ENCODE peak calls at places on chromosomes 11 and 22, in nine cellular contexts. E, V, P, L, W, X, F, J and N are unnamed samples. For H3K27me3, the result is how much of the 10 kb centered on the place peaks cover.

GRCh38 chr11:119615003-119615878 is 113.8 kb downstream of the NECTIN1 start:
- DNase-seq in E (no peak), V (peak), P (peak), L (no peak), W (peak), X (no peak), F (peak), J (no peak), N (no peak)

GRCh38 chr22:21695432-21696085 is 29.7 kb downstream of the PPIL2 start:
- DNase-seq in E (no peak), V (no peak), P (no peak), L (no peak), W (no peak), X (no peak), F (no peak), J (no peak), N (no peak)

GRCh38 chr11:65786786-65787636 is at the start of gene OVOL1:
- DNase-seq in E (peak), V (no peak), P (peak), L (no peak), W (peak), X (peak), F (no peak), J (no peak), N (peak)

GRCh38 chr11:17443423-17443822 is 33.2 kb downstream of the ABCC8 start:
- DNase-seq in E (no peak), V (no peak), P (no peak), L (no peak), W (no peak), X (no peak), F (no peak), J (no peak), N (no peak)

GRCh38 chr11:8814923-8815240 is 96.1 kb upstream of the AKIP1 start:
- DNase-seq in E (no peak), V (no peak), P (no peak), L (no peak), W (no peak), X (no peak), F (no peak), J (no peak), N (no peak)

GRCh38 chr22:46902436-46902835 is 140.0 kb downstream of the TBC1D22A start:
- DNase-seq in E (no peak), V (no peak), P (no peak), L (no peak), W (no peak), X (no peak), F (no peak), J (no peak), N (peak)

GRCh38 chr11:126079640-126080205 is 17.1 kb upstream of the CDON start:
- DNase-seq in E (no peak), V (no peak), P (no peak), L (no peak), W (no peak), X (no peak), F (peak), J (no peak), N (no peak)

GRCh38 chr22:50739894-50740293 is 1.9 kb downstream of the ACR start:
- DNase-seq in E (no peak), V (no peak), P (no peak), L (no peak), W (peak), X (no peak), F (no peak), J (no peak), N (peak)

GRCh38 chr11:128908391-128909246 is 17.5 kb downstream of the KCNJ5 start:
- DNase-seq in E (peak), V (no peak), P (peak), L (peak), W (peak), X (no peak), F (no peak), J (no peak), N (peak)

GRCh38 chr22:48838846-48839730 is 988.6 kb downstream of the BRD1 start:
- DNase-seq in E (no peak), V (no peak), P (no peak), L (no peak), W (no peak), X (no peak), F (no peak), J (no peak), N (no peak)

GRCh38 chr22:45455212-45455611 is 41.7 kb downstream of the RIBC2 start:
- DNase-seq in E (no peak), V (no peak), P (no peak), L (no peak), W (no peak), X (no peak), F (no peak), J (no peak), N (no peak)

GRCh38 chr11:126403039-126403438 is 47.6 kb downstream of the ST3GAL4 start:
- DNase-seq in E (peak), V (no peak), P (no peak), L (no peak), W (no peak), X (no peak), F (no peak), J (no peak), N (no peak)

DNA sequence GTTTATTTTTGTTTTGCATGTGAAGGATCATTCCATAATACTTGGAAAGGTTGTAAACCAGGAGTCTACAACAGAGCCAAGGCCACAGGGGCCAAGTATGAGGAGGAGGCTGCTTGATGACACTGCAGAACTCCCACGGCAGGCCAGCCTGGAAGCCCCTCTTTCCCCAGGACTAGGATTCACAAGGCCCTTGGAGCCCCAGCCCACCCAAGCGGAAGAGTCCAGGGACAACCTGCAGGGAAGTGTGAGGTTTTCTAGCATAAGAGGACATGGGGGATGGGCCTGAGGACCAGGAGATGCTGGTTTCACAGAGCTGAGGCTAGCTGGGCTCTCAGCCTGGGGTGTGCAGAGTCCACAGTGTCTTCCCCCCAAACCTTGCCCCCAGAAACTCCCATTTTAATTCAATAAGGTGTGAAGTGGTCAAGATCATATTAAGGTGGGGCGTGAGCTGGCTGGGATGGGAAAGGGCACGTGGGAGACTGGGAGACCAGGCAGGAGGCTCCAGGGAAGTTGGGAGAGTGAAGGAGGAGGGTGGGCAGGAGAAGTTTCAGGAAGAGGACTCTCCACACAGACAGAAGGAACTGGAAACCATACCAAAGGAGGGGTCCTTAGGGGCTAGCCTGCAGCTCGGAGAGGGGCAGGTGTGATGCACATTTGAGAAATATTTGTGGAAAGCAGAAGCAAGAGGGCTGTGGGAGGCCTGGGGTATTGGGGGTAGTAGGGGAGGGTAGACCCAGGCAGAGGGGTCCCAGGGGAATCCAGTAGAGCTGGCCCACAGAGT is 12.4 kb downstream of the GNAZ start:
- DNase-seq in E (no peak), V (no peak), P (no peak), L (no peak), W (no peak), X (no peak), F (no peak), J (peak), N (no peak)
- H3K27me3 ChIP-seq in E (under half), V (under half), P (under half), L (under half), W (under half), X (under half), F (under half), J (half or more), N (under half)

GRCh38 chr11:86737752-86738151 is 62.6 kb upstream of the PRSS23 start:
- DNase-seq in E (no peak), V (no peak), P (no peak), L (no peak), W (no peak), X (no peak), F (no peak), J (no peak), N (no peak)
- TF ChIP-seq POLR2AphosphoS5 in E (no peak), V (no peak), P (no peak), L (peak), W (no peak), X (no peak), F (no peak), J (no peak), N (no peak)

DNA sequence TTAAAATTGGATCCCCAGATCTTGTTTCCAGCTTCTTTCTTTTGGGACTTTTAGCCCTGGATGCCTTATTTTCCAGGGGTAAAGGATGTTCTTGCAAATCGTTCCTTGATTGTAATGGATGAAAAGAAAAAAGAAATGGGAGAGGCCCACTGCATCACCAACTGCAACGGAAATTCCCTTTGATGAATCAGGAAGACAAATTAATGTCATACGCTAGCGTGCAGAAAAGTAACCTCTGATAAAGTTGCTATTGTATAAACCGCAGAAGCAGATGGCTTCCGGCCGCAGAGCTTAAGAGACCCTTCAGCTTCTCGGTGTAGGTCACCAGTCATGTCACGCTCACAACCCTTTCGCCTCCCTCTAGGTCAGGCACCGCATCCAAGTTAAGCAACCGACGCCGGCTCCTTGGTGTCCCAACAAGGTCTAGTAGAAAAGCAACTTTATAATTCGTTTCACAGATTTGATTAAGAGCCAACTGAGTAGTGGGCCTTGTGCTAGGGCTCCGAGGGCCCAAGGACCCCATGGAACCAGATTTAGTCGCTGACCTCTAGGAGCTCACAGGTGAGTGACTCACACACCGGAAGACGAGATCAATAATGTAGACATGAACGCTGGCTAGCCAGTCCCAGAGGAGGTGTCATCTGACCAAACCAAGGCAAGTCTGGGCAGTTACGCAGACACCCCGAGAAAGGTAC is 1.3 kb upstream of the ZFP91 start:
- DNase-seq in E (peak), V (peak), P (no peak), L (peak), W (peak), X (peak), F (peak), J (no peak), N (peak)
- TF ChIP-seq POLR2A in E (peak), V (peak), P (peak), L (peak), W (peak), X (peak), F (peak), J (peak), N (peak)

DNA sequence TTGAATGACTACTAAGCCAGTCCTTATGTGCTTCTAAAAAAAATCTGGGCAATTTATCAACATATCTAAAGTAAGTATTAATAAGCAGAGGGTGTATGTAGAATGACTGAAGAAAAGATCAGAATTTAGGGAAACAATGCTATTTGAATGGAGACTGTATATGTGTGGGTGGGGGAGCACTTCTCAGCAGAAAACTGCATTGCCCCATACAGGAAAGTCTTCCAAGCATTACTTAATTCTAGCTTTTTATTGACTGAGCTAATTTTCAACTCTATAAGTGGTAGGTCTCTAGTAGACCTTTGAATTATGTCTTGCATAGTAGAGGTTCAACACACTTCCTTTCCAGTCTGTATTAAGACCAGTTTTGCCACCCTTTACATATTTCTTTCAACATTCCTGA is 41.7 kb downstream of the CASP12 start:
- DNase-seq in E (no peak), V (no peak), P (no peak), L (no peak), W (no peak), X (no peak), F (no peak), J (no peak), N (no peak)
- H3K27me3 ChIP-seq in E (under half), V (under half), P (under half), L (under half), W (under half), X (under half), F (under half), J (under half), N (under half)

DNA sequence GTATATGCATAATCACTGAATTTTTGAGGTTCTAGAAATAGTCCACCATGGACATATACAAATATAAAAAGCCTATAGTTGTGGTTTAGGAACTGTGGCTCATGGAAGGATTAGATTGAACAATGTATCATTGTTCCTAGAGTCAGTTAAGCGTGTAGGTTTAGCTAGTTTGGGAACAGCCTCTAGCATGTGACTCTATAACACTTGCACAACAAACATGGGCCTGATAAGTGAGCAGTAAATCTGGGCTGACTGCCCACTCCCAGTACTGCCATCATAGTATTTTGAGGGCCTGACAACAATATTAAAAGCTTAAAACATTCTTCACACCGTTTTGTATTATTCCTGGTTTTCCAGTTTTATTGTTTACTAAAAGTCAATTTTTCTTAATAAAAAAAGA is 47.0 kb downstream of the YAP1 start:
- DNase-seq in E (peak), V (no peak), P (no peak), L (peak), W (peak), X (no peak), F (peak), J (no peak), N (peak)
- TF ChIP-seq POLR2AphosphoS5 in E (peak), V (no peak), P (no peak), L (no peak), W (no peak), X (no peak), F (no peak), J (no peak), N (peak)

DNA sequence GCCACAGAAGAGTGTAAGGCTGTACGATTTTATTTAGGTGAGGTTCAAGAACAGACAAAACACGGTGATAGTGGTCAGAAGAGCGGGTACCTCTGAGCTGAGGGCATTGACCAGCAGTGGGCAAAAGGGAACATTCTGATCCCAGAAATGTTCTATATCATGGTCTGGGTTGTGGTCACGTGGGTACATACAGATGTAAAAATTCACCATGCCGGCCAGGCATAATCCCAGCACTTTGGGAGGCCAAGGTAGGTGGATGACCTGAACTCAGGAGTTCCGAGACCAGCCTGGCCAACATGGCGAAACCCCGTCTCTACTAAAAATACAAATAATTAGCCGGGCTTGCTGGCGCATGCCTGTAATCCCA is 31.1 kb upstream of the GCAT start:
- DNase-seq in E (no peak), V (no peak), P (no peak), L (no peak), W (no peak), X (no peak), F (no peak), J (no peak), N (no peak)
- TF ChIP-seq POLR2A in E (no peak), V (no peak), P (no peak), L (no peak), W (no peak), X (no peak), F (no peak), J (no peak), N (no peak)

DNA sequence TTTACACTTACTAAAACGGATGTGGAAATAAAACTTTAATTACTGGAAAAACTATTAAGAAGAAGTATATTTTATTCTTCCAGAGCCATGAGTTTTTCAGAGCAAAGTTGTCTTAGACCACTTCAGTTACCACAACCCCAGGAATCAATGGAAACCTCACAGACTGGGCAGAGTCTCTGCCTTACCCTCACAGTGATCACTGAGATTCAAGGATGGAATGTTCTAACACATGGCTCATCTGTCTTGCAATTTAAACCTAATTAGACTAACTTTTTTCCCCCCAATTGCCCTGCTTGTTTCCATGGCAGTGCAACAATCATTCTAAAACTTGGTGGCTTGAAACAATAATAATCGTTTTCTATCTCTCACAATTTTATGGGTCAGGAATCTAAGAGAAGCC is 121.0 kb upstream of the SLC5A12 start:
- DNase-seq in E (no peak), V (no peak), P (no peak), L (no peak), W (no peak), X (no peak), F (no peak), J (no peak), N (no peak)
- H3K27me3 ChIP-seq in E (under half), V (under half), P (under half), L (under half), W (under half), X (under half), F (under half), J (under half), N (under half)

DNA sequence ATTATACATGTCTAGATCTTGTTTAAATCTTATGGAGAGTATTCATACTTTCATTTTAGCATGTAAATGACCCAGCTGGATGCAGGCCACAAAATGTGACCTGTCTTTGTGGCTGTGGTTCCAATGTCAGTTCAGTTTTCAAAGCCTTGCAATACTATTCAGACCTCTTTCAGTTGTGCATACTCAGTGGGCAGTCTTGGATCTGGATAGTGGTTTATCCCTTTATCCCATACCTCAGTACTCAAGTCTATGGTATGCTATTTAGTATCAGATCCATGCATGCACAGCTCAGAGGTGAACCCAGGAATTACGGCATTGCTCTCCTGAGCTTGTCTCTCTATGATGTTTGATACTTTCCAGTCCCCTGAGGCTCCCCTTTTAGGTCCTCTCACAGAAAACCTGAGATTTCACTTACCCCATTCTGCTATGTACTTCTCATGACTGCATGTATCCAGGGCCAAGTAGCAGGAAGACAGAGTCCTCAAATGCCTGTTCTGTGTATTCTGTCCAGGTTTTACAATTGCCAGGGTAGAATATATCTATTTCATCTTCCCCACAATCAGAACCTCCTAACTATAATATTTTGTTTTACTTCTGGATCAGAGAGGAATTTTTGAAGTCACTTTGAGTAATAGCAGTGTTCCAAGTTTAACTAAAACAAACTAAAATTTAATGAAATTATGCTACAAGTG is 6.9 kb upstream of the P4HA3 start:
- DNase-seq in E (no peak), V (no peak), P (no peak), L (no peak), W (no peak), X (no peak), F (no peak), J (no peak), N (no peak)
- TF ChIP-seq POLR2AphosphoS5 in E (no peak), V (no peak), P (no peak), L (no peak), W (no peak), X (no peak), F (no peak), J (no peak), N (no peak)

GRCh38 chr11:67504950-67505561 is at the start of gene PITPNM1:
- DNase-seq in E (peak), V (no peak), P (no peak), L (peak), W (peak), X (no peak), F (peak), J (peak), N (peak)

GRCh38 chr11:67507242-67507890 is 596 bp downstream of the CDK2AP2 start:
- DNase-seq in E (peak), V (no peak), P (peak), L (peak), W (peak), X (no peak), F (no peak), J (peak), N (peak)

GRCh38 chr11:67506426-67507032 is 1.4 kb upstream of the PITPNM1 start:
- DNase-seq in E (peak), V (no peak), P (no peak), L (peak), W (no peak), X (no peak), F (no peak), J (no peak), N (peak)

GRCh38 chr11:67504023-67504949 is 877 bp downstream of the PITPNM1 start:
- DNase-seq in E (peak), V (no peak), P (no peak), L (no peak), W (no peak), X (no peak), F (no peak), J (peak), N (no peak)

GRCh38 chr11:67505605-67506396 is 638 bp upstream of the PITPNM1 start:
- DNase-seq in E (peak), V (peak), P (peak), L (peak), W (peak), X (peak), F (peak), J (peak), N (peak)
- TF ChIP-seq POLR2A in E (peak), V (peak), P (no peak), L (no peak), W (peak), X (no peak), F (no peak), J (no peak), N (no peak)

DNA sequence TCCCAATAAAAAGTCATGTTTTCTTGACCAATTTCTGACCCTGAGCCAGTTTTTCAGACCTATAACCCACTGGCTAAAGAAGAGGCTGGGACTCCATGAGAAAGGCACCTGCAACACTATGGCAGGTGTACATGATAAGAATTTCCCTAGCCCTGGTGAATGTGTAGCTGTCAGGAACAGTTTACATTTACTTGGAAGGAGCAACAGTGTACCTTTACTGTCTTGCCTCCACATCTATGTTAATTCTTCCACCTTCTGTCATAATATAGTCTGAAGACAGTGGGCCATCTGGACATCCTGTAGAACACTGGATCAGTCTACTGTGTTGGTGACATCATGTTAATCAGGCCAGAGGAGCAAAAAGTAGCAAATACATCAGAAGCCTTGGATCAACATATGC is 72.1 kb upstream of the CD82 start:
- DNase-seq in E (no peak), V (no peak), P (no peak), L (no peak), W (no peak), X (no peak), F (no peak), J (no peak), N (no peak)
- H3K27me3 ChIP-seq in E (under half), V (under half), P (under half), L (under half), W (under half), X (under half), F (under half), J (under half), N (under half)